ENCODE peak calls at places on chromosomes 3 and 15, in ten cellular contexts. M is SK-N-SH; Q is A172; A is stimulated activated CD4-positive, alpha-beta T cell treated with anti-CD3 and anti-CD28 coated beads, Interleukin-15, amount 100 ng/mL, for 24 hours; U is neural progenitor cell; S is GDM1; G is astrocyte of the cerebellum; W is HuH-7.5; H is GM13977; I is anterior cingulate cortex. Z is an unnamed sample.

GRCh38 chr3:187831125-187832051 is 86.1 kb upstream of the BCL6 start:
- DNase-seq in M (no peak), Q (no peak), A (no peak), U (peak; percentile 14), S (no peak), G (no peak), W (no peak), H (no peak), I (no peak), Z (no peak)

GRCh38 chr3:128922804-128923459 is 43.5 kb downstream of the ACAD9 start:
- DNase-seq in M (no peak), Q (no peak), A (peak; percentile 71), U (no peak), S (no peak), G (no peak), W (no peak), H (no peak), I (no peak), Z (no peak)

GRCh38 chr3:99532246-99532645 is 106.1 kb upstream of the COL8A1 start:
- DNase-seq in M (peak; percentile 8), Q (peak; percentile 85), A (peak; percentile 11), U (peak; percentile 80), S (no peak), G (peak; percentile 52), W (peak; percentile 24), H (peak; percentile 11), I (no peak), Z (peak; percentile 20)

GRCh38 chr3:58244186-58244585 is 6.6 kb downstream of the ABHD6 start:
- DNase-seq in M (no peak), Q (no peak), A (no peak), U (no peak), S (no peak), G (no peak), W (no peak), H (no peak), I (no peak), Z (no peak)

GRCh38 chr15:28912422-28912821 is 26.6 kb downstream of the APBA2 start:
- DNase-seq in M (peak; percentile 71), Q (no peak), A (no peak), U (no peak), S (no peak), G (no peak), W (no peak), H (no peak), I (no peak), Z (no peak)

GRCh38 chr3:56123487-56123886 is 344.8 kb downstream of the ERC2 start:
- DNase-seq in M (no peak), Q (no peak), A (no peak), U (peak; percentile 70), S (no peak), G (no peak), W (no peak), H (no peak), I (no peak), Z (no peak)

GRCh38 chr15:68187559-68187958 is 17.6 kb downstream of the CALML4 start:
- DNase-seq in M (peak; percentile 74), Q (peak; percentile 35), A (no peak), U (no peak), S (no peak), G (peak; percentile 80), W (no peak), H (no peak), I (no peak), Z (no peak)

GRCh38 chr3:100954199-100954935 is 38.9 kb downstream of the ABI3BP start:
- DNase-seq in M (no peak), Q (no peak), A (no peak), U (no peak), S (no peak), G (no peak), W (no peak), H (no peak), I (no peak), Z (no peak)

GRCh38 chr15:52683585-52683984 is 4.4 kb upstream of the ATOSA start:
- DNase-seq in M (no peak), Q (no peak), A (no peak), U (no peak), S (peak; percentile 25), G (no peak), W (no peak), H (peak; percentile 46), I (no peak), Z (peak; percentile 55)

GRCh38 chr15:66264853-66265252 is 11.3 kb upstream of the MEGF11 start:
- DNase-seq in M (no peak), Q (no peak), A (no peak), U (no peak), S (no peak), G (no peak), W (no peak), H (no peak), I (no peak), Z (no peak)

Z was measured in GM13976.